ENCODE peak calls at places on chromosomes 2 and 18, in four cellular contexts. Y, F, Z and D are unnamed samples.

GRCh38 chr2:46956981-46957531 is 41.5 kb upstream of the MCFD2 start:
- DNase-seq in Z (no peak), Y (no peak), F (no peak), D (no peak)

GRCh38 chr2:206031162-206031784 is 54.7 kb downstream of the INO80D start:
- DNase-seq in Z (no peak), Y (no peak), F (no peak), D (no peak)

GRCh38 chr2:42863320-42863719 is 70.9 kb upstream of the HAAO start:
- DNase-seq in Z (no peak), Y (no peak), F (no peak), D (no peak)

GRCh38 chr2:240130393-240131195 is 5.5 kb downstream of the COPS9 start:
- DNase-seq in F (no peak), Y (no peak), Z (no peak), D (no peak)

GRCh38 chr18:77068321-77068841 is 64.2 kb downstream of the MBP start:
- DNase-seq in Y (no peak), Z (peak), F (peak), D (no peak)

GRCh38 chr2:241412144-241412543 is 56.1 kb downstream of the FARP2 start:
- DNase-seq in Z (peak), F (no peak), Y (no peak), D (no peak)

GRCh38 chr2:112542974-112543760 is 902 bp downstream of the POLR1B start:
- DNase-seq in Z (peak), Y (peak), F (no peak), D (no peak)

GRCh38 chr18:51051105-51051712 is 21.2 kb downstream of the SMAD4 start:
- DNase-seq in Y (peak), F (no peak), Z (no peak), D (peak)

GRCh38 chr18:2554671-2555070 is 16.6 kb downstream of the METTL4 start:
- DNase-seq in Y (no peak), Z (no peak), F (no peak), D (no peak)

GRCh38 chr2:176473177-176473576 is 203.9 kb downstream of the MTX2 start:
- DNase-seq in Z (peak), Y (no peak), F (no peak), D (no peak)

GRCh38 chr2:118847447-118848172 is at the start of gene EN1:
- DNase-seq in Y (peak), Z (peak), F (no peak), D (no peak)

GRCh38 chr18:3048121-3048520 is 35.2 kb upstream of the LPIN2 start:
- DNase-seq in F (no peak), Y (no peak), Z (no peak), D (no peak)

GRCh38 chr2:204529795-204530463 is 15.3 kb upstream of the PARD3B start:
- DNase-seq in Z (no peak), F (no peak), Y (no peak), D (no peak)

GRCh38 chr2:129233751-129234406 is 745.6 kb upstream of the RAB6C start:
- DNase-seq in F (no peak), Y (no peak), Z (no peak), D (no peak)

GRCh38 chr2:237968048-237968862 is 1.4 kb downstream of the UBE2F start:
- DNase-seq in F (peak), Z (peak), Y (peak), D (peak)

GRCh38 chr2:3806730-3807129 is 103.4 kb downstream of the DCDC2C start:
- DNase-seq in Y (no peak), Z (no peak), F (no peak), D (no peak)

GRCh38 chr2:127326289-127326945 is 32.5 kb upstream of the ERCC3 start:
- DNase-seq in Z (no peak), Y (no peak), F (no peak), D (no peak)

GRCh38 chr18:57931038-57931437 is 113.0 kb upstream of the NEDD4L start:
- DNase-seq in Y (no peak), Z (no peak), F (no peak), D (no peak)

GRCh38 chr2:215454519-215454918 is 18.7 kb upstream of the FN1 start:
- DNase-seq in Y (peak), Z (no peak), F (no peak), D (no peak)

GRCh38 chr2:64831134-64831976 is 157.8 kb upstream of the SLC1A4 start:
- DNase-seq in F (peak), Y (peak), Z (peak), D (peak)

GRCh38 chr2:95012881-95013550 is 12.5 kb upstream of the MAL start:
- DNase-seq in Y (no peak), F (no peak), Z (peak), D (no peak)

GRCh38 chr2:132772344-132772743 is 102.3 kb upstream of the LYPD1 start:
- DNase-seq in F (no peak), Y (no peak), Z (no peak), D (no peak)

GRCh38 chr2:217914078-217914477 is 88.7 kb downstream of the TNS1 start:
- DNase-seq in Z (no peak), Y (no peak), F (no peak), D (no peak)

GRCh38 chr2:102872388-102872787 is 110.6 kb downstream of the TMEM182 start:
- DNase-seq in F (no peak), Z (no peak), Y (no peak), D (no peak)

GRCh38 chr2:84866121-84866520 is 14.8 kb downstream of the TRABD2A start:
- DNase-seq in Y (no peak), F (no peak), Z (no peak), D (no peak)

GRCh38 chr2:201696151-201696659 is 2.2 kb downstream of the MPP4 start:
- DNase-seq in Y (peak), F (no peak), Z (no peak), D (no peak)